ENCODE peak calls at places on chromosomes 12 and 14, in eight cellular contexts. G is stimulated activated CD8-positive, alpha-beta memory T cell treated with anti-CD3 and anti-CD28 coated beads, Interleukin-15, amount 100 ng/mL, for 4 hours; U is pancreas; C is mucosa of gallbladder; H is GM12865; F is activated CD4-positive, CD25-positive, alpha-beta regulatory T cell; X is breast epithelium; Y is MCF 10A. P is an unnamed sample.

GRCh38 chr14:90487462-90487861 is 90.6 kb downstream of the CALM1 start:
- DNase-seq in F (no peak), X (no peak), H (no peak), Y (no peak), G (no peak), C (no peak), U (no peak), P (no peak)

GRCh38 chr14:53955671-53956426 is 776 bp downstream of the BMP4 start:
- DNase-seq in H (peak), C (peak), G (no peak), Y (no peak), U (no peak), F (no peak), X (no peak), P (peak)

GRCh38 chr12:116880817-116881324 is 370 bp downstream of the HRK start:
- DNase-seq in Y (peak), G (no peak), H (peak), F (no peak), U (peak), X (no peak), C (no peak), P (no peak)

GRCh38 chr12:94057262-94058151 is 90.9 kb upstream of the PLXNC1 start:
- DNase-seq in F (no peak), Y (no peak), G (no peak), H (no peak), C (no peak), U (no peak), X (peak), P (no peak)

GRCh38 chr14:67815573-67816235 is 686 bp downstream of the ZFYVE26 start:
- DNase-seq in F (no peak), Y (peak), C (no peak), X (no peak), H (peak), G (no peak), U (no peak), P (peak)

GRCh38 chr14:76261371-76261811 is 109.7 kb downstream of the GPATCH2L start:
- DNase-seq in X (no peak), H (peak), Y (no peak), U (no peak), F (no peak), C (no peak), G (no peak), P (no peak)

GRCh38 chr12:19021646-19022045 is 107.9 kb upstream of the PLEKHA5 start:
- DNase-seq in G (no peak), X (no peak), U (no peak), Y (no peak), H (no peak), F (no peak), C (no peak), P (peak)

GRCh38 chr12:49661191-49661590 is 37.8 kb downstream of the PRPF40B start:
- DNase-seq in C (no peak), G (no peak), Y (no peak), X (no peak), U (no peak), H (peak), F (no peak), P (no peak)

GRCh38 chr14:61940669-61941420 is 178.6 kb downstream of the SNAPC1 start:
- DNase-seq in C (no peak), H (no peak), G (no peak), U (no peak), X (no peak), F (no peak), Y (no peak), P (no peak)

P was measured in HT-29.